ENCODE peak calls at places on chromosomes 16 and 17, in five cellular contexts. Y is astrocyte of the spinal cord; U is AG10803; W is activated CD8-positive, alpha-beta memory T cell treated with anti-CD3 and anti-CD28 coated beads for 1 hour; E is KBM-7. S is an unnamed sample.

GRCh38 chr17:46770818-46771600 is 47.5 kb downstream of the WNT3 start:
- DNase-seq in E (peak), U (peak), W (no peak), Y (peak), S (no peak)

GRCh38 chr16:67283039-67283825 is 3.9 kb downstream of the PLEKHG4 start:
- DNase-seq in Y (no peak), E (no peak), W (no peak), U (peak), S (peak)

GRCh38 chr17:8685396-8685795 is 54.9 kb upstream of the MYH10 start:
- DNase-seq in W (no peak), Y (peak), U (no peak), E (no peak), S (no peak)

GRCh38 chr17:2853722-2854580 is 57.7 kb downstream of the RAP1GAP2 start:
- DNase-seq in Y (no peak), E (no peak), U (no peak), W (no peak), S (peak)

GRCh38 chr16:70681382-70682238 is 4.2 kb downstream of the MTSS2 start:
- DNase-seq in W (no peak), Y (no peak), U (no peak), E (no peak), S (no peak)

GRCh38 chr16:55330726-55331647 is 7.0 kb downstream of the IRX6 start:
- DNase-seq in Y (no peak), W (no peak), U (no peak), E (no peak), S (no peak)

GRCh38 chr17:81009124-81009523 is 17.5 kb downstream of the CHMP6 start:
- DNase-seq in E (peak), Y (no peak), U (no peak), W (no peak), S (no peak)

GRCh38 chr17:30095507-30096244 is 20.9 kb upstream of the NSRP1 start:
- DNase-seq in E (peak), U (peak), W (no peak), Y (peak), S (peak)